ENCODE peak calls at places on chromosome 15, in seven cellular contexts. X is endodermal cell, U is body of pancreas, G is left ventricle myocardium inferior, Z is colonic mucosa, V is esophagus squamous epithelium, O is ovary. S is an unnamed sample. For H3K4me1, the result is how much of the 10 kb centered on the place peaks cover.

GRCh38 chr15:72237286-72238224 is 6.6 kb upstream of the PKM start:
- DNase-seq in X (peak), U (peak), G (no peak), Z (peak), V (no peak), O (no peak), S (peak)

GRCh38 chr15:79901958-79902357 is 5.1 kb upstream of the MTHFS start:
- DNase-seq in X (no peak), U (no peak), G (no peak), Z (no peak), V (no peak), O (no peak), S (no peak)

GRCh38 chr15:78018968-78019644 is 58.4 kb downstream of the TBC1D2B start:
- DNase-seq in X (no peak), U (no peak), G (no peak), Z (no peak), V (no peak), O (no peak), S (no peak)

GRCh38 chr15:101187820-101188516 is 63.9 kb downstream of the CHSY1 start:
- DNase-seq in X (peak), U (no peak), G (no peak), Z (no peak), V (no peak), O (no peak), S (no peak)

GRCh38 chr15:28099555-28100140 is 533 bp upstream of the OCA2 start:
- DNase-seq in X (no peak), U (no peak), G (no peak), Z (no peak), V (no peak), O (no peak), S (no peak)

GRCh38 chr15:73921257-73921890 is 4.9 kb upstream of the LOXL1 start:
- DNase-seq in X (no peak), U (no peak), G (peak), Z (no peak), V (no peak), O (no peak), S (no peak)

GRCh38 chr15:99507016-99507731 is 58.6 kb upstream of the MEF2A start:
- DNase-seq in X (peak), U (peak), G (peak), Z (no peak), V (no peak), O (peak), S (peak)

GRCh38 chr15:57375827-57376694 is at the start of gene CGNL1:
- DNase-seq in X (peak), U (peak), G (peak), Z (peak), V (no peak), O (peak), S (peak)

GRCh38 chr15:45126535-45127158 is 3.0 kb downstream of the DUOXA1 start:
- DNase-seq in X (peak), U (peak), G (no peak), Z (peak), V (no peak), O (no peak), S (no peak)

GRCh38 chr15:57611938-57612337 is 20.2 kb downstream of the MYZAP start:
- DNase-seq in X (peak), U (peak), G (no peak), Z (peak), V (no peak), O (peak), S (peak)

GRCh38 chr15:98981851-98982722 is 25.5 kb downstream of the PGPEP1L start:
- DNase-seq in X (no peak), U (no peak), G (no peak), Z (no peak), V (no peak), O (no peak), S (no peak)

GRCh38 chr15:92492556-92492955 is 98.9 kb downstream of the ST8SIA2 start:
- DNase-seq in X (no peak), U (no peak), G (no peak), Z (no peak), V (no peak), O (no peak), S (no peak)

GRCh38 chr15:73897441-73898261 is 24.3 kb downstream of the TBC1D21 start:
- DNase-seq in X (peak), U (peak), G (peak), Z (peak), V (no peak), O (no peak), S (peak)

GRCh38 chr15:25863067-25863967 is at the start of gene ATP10A:
- DNase-seq in X (peak), U (no peak), G (peak), Z (no peak), V (no peak), O (no peak), S (peak)

GRCh38 chr15:75695206-75695605 is 17.4 kb downstream of the CSPG4 start:
- DNase-seq in X (no peak), U (no peak), G (no peak), Z (no peak), V (no peak), O (no peak), S (no peak)

GRCh38 chr15:27983496-27983895 is 115.6 kb downstream of the OCA2 start:
- DNase-seq in X (no peak), U (no peak), G (no peak), Z (no peak), V (no peak), O (no peak), S (no peak)

GRCh38 chr15:70206668-70207067 is 109.0 kb upstream of the TLE3 start:
- DNase-seq in X (no peak), U (no peak), G (no peak), Z (no peak), V (no peak), O (no peak), S (no peak)

GRCh38 chr15:78875107-78875914 is 2.6 kb downstream of the MORF4L1 start:
- DNase-seq in X (peak), U (no peak), G (no peak), Z (no peak), V (no peak), O (no peak), S (no peak)

GRCh38 chr15:77831989-77832388 is 199.3 kb upstream of the LINGO1 start:
- DNase-seq in X (no peak), U (no peak), G (no peak), Z (no peak), V (no peak), O (peak), S (no peak)

GRCh38 chr15:33013827-33014445 is 180.6 kb downstream of the FMN1 start:
- DNase-seq in X (no peak), U (no peak), G (no peak), Z (no peak), V (no peak), O (no peak), S (no peak)

GRCh38 chr15:49556437-49556836 is 64.2 kb downstream of the FAM227B start:
- DNase-seq in X (no peak), U (no peak), G (no peak), Z (no peak), V (no peak), O (no peak), S (no peak)

GRCh38 chr15:77030042-77030927 is 35.4 kb downstream of the PSTPIP1 start:
- DNase-seq in X (peak), U (peak), G (no peak), Z (peak), V (no peak), O (peak), S (peak)

GRCh38 chr15:85005744-85006143 is 24.1 kb downstream of the PDE8A start:
- DNase-seq in X (no peak), U (no peak), G (no peak), Z (no peak), V (no peak), O (no peak), S (no peak)

GRCh38 chr15:84929795-84930371 is 45.4 kb downstream of the SLC28A1 start:
- DNase-seq in X (no peak), U (peak), G (no peak), Z (peak), V (no peak), O (no peak), S (no peak)

GRCh38 chr15:67765706-67766105 is 59.6 kb upstream of the SKOR1 start:
- DNase-seq in X (no peak), U (no peak), G (no peak), Z (no peak), V (no peak), O (no peak), S (no peak)
- H3K4me1 ChIP-seq in X (under half), U (under half), G (under half), Z (under half), V (under half), O (under half), S (under half)

DNA sequence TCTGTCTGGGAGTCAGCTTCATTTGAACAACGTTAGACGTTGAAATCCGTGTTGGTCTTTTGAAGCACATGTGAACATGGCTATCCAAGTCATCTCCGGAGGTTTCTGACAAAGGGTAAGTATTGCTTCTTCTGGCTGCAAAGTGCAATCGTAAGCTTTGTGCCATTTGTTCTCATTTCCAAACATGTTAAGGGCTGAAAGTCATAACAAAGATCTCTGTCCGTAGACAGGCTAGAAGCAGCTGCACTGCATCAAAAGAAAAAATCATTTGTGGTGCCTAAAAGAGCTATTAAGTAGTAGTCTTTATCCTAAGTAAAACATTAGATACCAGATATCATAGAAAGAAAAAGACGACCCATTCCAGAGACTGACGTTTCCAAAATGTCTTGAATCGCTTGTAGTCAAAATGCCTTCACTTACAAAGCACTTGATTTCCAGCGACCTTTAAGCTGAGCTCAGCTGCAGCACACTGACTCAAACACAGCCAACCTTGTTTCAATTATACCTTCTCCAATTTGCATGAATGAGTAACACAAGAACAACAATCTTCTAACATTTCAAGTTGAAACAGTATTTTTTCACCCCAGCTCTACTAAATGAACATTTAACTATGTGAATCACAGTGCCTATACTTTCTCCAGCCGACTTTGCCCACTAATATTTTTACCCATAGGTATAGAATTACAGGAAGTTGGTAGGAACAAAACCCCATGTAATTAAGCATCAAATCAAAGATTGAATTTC is 76.6 kb downstream of the NEDD4 start:
- DNase-seq in X (no peak), U (no peak), G (no peak), Z (no peak), V (no peak), O (no peak), S (no peak)
- H3K27ac ChIP-seq in X (no peak), U (no peak), G (peak), Z (no peak), V (peak), O (no peak), S (no peak)

GRCh38 chr15:86623236-86623635 is 543.6 kb downstream of the AGBL1 start:
- DNase-seq in X (no peak), U (no peak), G (no peak), Z (no peak), V (no peak), O (no peak), S (no peak)

GRCh38 chr15:86620113-86620512 is 540.4 kb downstream of the AGBL1 start:
- DNase-seq in X (peak), U (no peak), G (no peak), Z (no peak), V (no peak), O (no peak), S (no peak)

GRCh38 chr15:86629409-86629808 is 549.7 kb downstream of the AGBL1 start:
- DNase-seq in X (no peak), U (no peak), G (no peak), Z (no peak), V (no peak), O (no peak), S (no peak)

GRCh38 chr15:86620636-86621349 is 541.1 kb downstream of the AGBL1 start:
- DNase-seq in X (peak), U (no peak), G (no peak), Z (no peak), V (no peak), O (no peak), S (no peak)

GRCh38 chr15:86624261-86625036 is 544.8 kb downstream of the AGBL1 start:
- DNase-seq in X (peak), U (peak), G (peak), Z (peak), V (peak), O (peak), S (peak)
- H3K4me3 ChIP-seq in X (no peak), U (no peak), G (no peak), Z (no peak), V (no peak), O (no peak), S (no peak)

DNA sequence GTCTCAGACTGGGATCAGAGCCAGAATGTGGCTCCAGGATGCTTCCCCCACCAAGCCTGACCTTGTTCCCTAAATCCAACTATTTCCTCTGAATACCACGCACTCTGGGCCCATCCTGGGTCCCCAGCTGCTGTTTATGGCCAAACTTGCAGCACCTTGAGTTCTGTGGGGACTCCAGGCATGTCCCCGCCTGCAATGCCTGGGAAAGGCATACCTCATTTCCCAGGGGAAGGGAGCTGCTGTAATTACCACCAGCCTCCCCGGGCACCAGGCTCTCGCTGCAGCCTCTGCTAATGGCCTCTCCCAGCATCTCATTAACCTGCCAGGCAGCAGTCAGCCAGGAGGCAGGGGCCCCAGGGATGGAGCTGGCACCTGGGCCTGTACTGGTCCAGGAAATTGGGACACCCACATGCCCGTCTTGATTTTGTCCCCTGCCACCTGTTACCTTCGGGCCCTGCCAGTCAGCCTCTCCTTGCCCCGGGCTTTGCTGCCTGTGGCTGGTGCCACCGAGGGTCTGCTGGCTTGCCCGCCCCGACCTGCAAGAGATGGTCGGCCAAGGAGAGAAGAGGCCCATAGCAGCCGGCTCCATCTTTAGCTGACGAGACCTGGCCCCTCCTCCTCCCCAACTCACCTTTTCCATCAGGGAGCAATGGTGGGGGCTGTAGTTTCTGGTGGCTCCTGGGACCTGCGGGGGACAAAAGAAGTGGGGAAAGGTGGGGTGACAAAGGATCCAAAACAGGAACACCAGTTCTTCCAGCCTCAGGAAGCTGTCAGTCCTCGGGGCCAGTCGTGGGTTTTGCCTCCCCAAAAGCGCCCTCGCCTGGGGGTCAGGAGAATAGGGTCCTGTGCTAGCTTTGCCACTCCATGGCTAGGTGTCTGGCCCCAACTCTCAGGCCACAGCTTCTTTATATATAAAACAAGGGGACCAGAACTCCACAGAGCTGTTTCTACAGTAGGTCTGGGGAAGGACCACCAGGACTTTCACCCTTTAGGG is 4.3 kb downstream of the CCDC9B start:
- DNase-seq in X (peak), U (peak), G (no peak), Z (peak), V (no peak), O (no peak), S (peak)
- H3K4me1 ChIP-seq in X (under half), U (half or more), G (half or more), Z (under half), V (half or more), O (under half), S (under half)

GRCh38 chr15:38691951-38692788 is 127.6 kb upstream of the RASGRP1 start:
- DNase-seq in X (no peak), U (no peak), G (no peak), Z (no peak), V (no peak), O (no peak), S (no peak)

GRCh38 chr15:38690221-38690620 is 125.6 kb upstream of the RASGRP1 start:
- DNase-seq in X (no peak), U (no peak), G (no peak), Z (no peak), V (no peak), O (no peak), S (no peak)

GRCh38 chr15:38690737-38691332 is 126.2 kb upstream of the RASGRP1 start:
- DNase-seq in X (peak), U (peak), G (peak), Z (peak), V (no peak), O (peak), S (peak)

GRCh38 chr15:38692789-38693062 is 128.1 kb upstream of the RASGRP1 start:
- DNase-seq in X (no peak), U (no peak), G (no peak), Z (no peak), V (no peak), O (no peak), S (no peak)

GRCh38 chr15:38691365-38691764 is 126.8 kb upstream of the RASGRP1 start:
- DNase-seq in X (no peak), U (no peak), G (no peak), Z (no peak), V (no peak), O (no peak), S (no peak)
- H3K27ac ChIP-seq in X (no peak), U (no peak), G (no peak), Z (no peak), V (peak), O (no peak), S (no peak)

DNA sequence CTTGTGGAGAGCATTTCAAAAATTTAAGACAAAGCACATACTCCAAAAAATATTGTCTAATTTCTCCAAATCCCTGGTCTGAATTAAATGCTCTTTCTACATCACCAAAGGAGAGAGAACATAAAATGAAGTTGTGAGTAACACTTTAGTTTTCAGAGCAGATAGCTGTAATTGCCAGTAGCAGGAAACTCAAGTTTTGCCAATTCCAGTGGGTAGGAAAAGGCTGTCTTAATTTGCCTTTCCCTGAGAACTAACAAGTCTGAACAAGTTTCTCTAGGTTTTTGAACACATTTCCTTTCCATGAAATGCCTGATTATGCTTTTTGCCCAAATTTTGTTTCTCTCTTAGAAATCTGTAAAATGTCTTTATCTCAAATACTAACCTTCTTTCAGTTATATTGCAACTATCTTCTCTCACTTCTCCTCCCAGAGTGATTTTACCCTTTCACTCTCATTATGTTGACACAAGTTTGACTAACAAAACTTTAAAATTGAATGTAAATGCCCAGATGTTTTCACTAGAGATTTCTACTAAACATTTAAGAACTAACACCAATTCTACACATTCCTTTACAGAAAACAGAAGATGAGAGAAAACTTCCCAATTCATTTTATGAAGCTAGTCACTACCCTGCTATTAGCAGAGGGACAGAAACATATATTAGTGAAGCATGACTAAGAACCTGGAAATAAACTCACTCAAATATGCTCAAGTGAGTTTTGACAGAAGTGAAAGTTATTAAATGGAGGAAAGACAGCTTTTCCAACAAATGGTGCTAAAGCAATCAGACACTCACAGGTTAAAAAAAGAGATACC is 38.4 kb downstream of the RFX7 start:
- DNase-seq in X (no peak), U (no peak), G (no peak), Z (no peak), V (no peak), O (no peak), S (no peak)
- H3K4me3 ChIP-seq in X (no peak), U (no peak), G (no peak), Z (no peak), V (no peak), O (no peak), S (no peak)

DNA sequence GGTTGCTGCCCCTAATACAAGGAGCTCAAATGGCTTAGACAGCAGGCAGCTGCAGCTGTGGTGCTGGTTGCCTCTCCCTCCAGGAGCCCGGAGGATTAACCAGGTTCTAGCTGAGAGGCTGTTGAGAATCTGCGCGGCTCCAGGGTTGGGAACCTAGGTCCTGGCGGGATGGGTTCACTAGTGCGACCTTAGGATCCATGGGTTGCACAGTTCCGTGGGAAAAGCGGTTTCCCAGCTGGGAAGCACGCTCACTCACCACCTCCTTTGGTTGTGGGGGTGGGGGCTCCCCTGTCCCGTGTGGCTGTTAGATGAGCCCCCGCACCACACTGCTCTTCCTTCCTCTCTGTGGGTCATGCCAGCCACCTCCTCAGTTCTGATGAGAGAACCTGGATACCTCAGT is 375.1 kb upstream of the ARRDC4 start:
- DNase-seq in X (no peak), U (no peak), G (no peak), Z (no peak), V (no peak), O (no peak), S (no peak)
- H3K4me1 ChIP-seq in X (under half), U (under half), G (under half), Z (under half), V (under half), O (under half), S (under half)

DNA sequence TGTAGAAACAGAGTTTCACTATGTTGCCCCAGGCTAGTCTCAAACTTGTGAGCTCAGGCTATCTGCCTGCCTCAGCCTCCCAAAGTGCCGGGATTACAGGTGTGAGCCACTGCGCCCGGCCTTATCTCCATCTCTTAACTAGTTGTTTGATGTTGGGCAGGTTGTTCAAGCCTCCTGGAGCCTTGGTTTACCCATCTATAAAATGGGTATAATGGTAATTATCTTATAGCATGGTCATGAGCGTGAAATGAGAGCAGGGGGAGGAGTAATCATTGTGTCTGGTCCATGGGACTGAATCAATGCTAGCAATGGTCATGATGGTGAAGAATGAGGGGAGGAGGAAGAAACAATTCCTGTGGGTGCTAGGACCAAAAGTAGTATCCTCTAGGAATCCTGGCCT is 32.0 kb downstream of the SMAD3 start:
- DNase-seq in X (no peak), U (no peak), G (no peak), Z (no peak), V (no peak), O (no peak), S (no peak)
- H3K27ac ChIP-seq in X (no peak), U (no peak), G (peak), Z (peak), V (peak), O (no peak), S (no peak)